ENCODE peak calls at places on chromosomes 13 and 19, in six cellular contexts. Z, C, J, X, B and Y are unnamed samples.

GRCh38 chr19:13022859-13023636 is 27.8 kb downstream of the NFIX start:
- DNase-seq in Z (peak; percentile 91), C (peak; percentile 76), J (no peak), X (peak; percentile 94), B (peak; percentile 95), Y (no peak)

GRCh38 chr19:46393456-46394397 is 19.6 kb downstream of the CCDC8 start:
- DNase-seq in Z (no peak), C (no peak), J (no peak), X (no peak), B (no peak), Y (no peak)

GRCh38 chr13:33797622-33798021 is 20.3 kb upstream of the RFC3 start:
- DNase-seq in Z (no peak), C (peak; percentile 0), J (no peak), X (no peak), B (no peak), Y (no peak)

GRCh38 chr19:40831502-40832430 is 18.5 kb downstream of the CYP2A6 start:
- DNase-seq in Z (peak; percentile 82), C (no peak), J (no peak), X (peak; percentile 99), B (peak; percentile 97), Y (peak; percentile 32)

GRCh38 chr13:45833663-45834062 is 17.9 kb downstream of the SIAH3 start:
- DNase-seq in Z (no peak), C (peak; percentile 13), J (peak; percentile 45), X (peak; percentile 16), B (peak; percentile 7), Y (peak; percentile 9)

GRCh38 chr19:1360126-1360817 is 23.4 kb upstream of the NDUFS7 start:
- DNase-seq in Z (no peak), C (no peak), J (no peak), X (no peak), B (no peak), Y (no peak)

GRCh38 chr19:41416194-41416674 is 10.9 kb downstream of the B3GNT8 start:
- DNase-seq in Z (no peak), C (no peak), J (no peak), X (no peak), B (no peak), Y (no peak)

GRCh38 chr19:53991224-53992113 is at the start of gene CACNG6:
- DNase-seq in Z (no peak), C (no peak), J (peak; percentile 78), X (no peak), B (no peak), Y (no peak)

GRCh38 chr19:41918653-41919244 is 9.5 kb downstream of the ERFL start:
- DNase-seq in Z (no peak), C (no peak), J (no peak), X (no peak), B (no peak), Y (no peak)

GRCh38 chr19:55460670-55461258 is 678 bp downstream of the ISOC2 start:
- DNase-seq in Z (peak; percentile 85), C (peak; percentile 17), J (peak; percentile 84), X (peak; percentile 45), B (peak; percentile 74), Y (no peak)

GRCh38 chr19:55647732-55648656 is at the start of gene CCDC106:
- DNase-seq in Z (no peak), C (peak; percentile 62), J (peak; percentile 69), X (no peak), B (peak; percentile 68), Y (peak; percentile 51)

GRCh38 chr13:45119469-45119989 is 781 bp upstream of the GTF2F2 start:
- DNase-seq in Z (no peak), C (peak; percentile 25), J (no peak), X (no peak), B (peak; percentile 77), Y (no peak)

GRCh38 chr13:105774739-105775460 is 760.6 kb downstream of the EFNB2 start:
- DNase-seq in Z (no peak), C (no peak), J (no peak), X (no peak), B (peak; percentile 2), Y (no peak)